ENCODE peak calls at places on chromosome 13, in seven cellular contexts. B is kidney epithelial cell, L is SK-N-SH, K is choroid plexus epithelial cell, V is B cell, G is dorsolateral prefrontal cortex, Z is astrocyte. Q is an unnamed sample.
A peak's percentile ranks its signal among the peaks of the same experiment; 100 is the strongest.

GRCh38 chr13:47459512-47459911 is 541.6 kb downstream of the SUCLA2 start:
- DNase-seq in B (no peak), L (peak; percentile 3), K (peak; percentile 68), V (no peak), G (no peak), Z (no peak), Q (peak; percentile 66)

GRCh38 chr13:35649162-35649561 is 172.7 kb upstream of the MAB21L1 start:
- DNase-seq in B (no peak), L (no peak), K (peak; percentile 10), V (no peak), G (no peak), Z (no peak), Q (peak; percentile 50)

GRCh38 chr13:52179925-52180324 is 20.5 kb upstream of the NEK3 start:
- DNase-seq in B (no peak), L (no peak), K (no peak), V (no peak), G (no peak), Z (no peak), Q (no peak)

GRCh38 chr13:44844786-44845185 is 144.5 kb downstream of the NUFIP1 start:
- DNase-seq in B (no peak), L (no peak), K (no peak), V (no peak), G (no peak), Z (no peak), Q (no peak)

GRCh38 chr13:104648291-104648690 is 1582.1 kb upstream of the SLC10A2 start:
- DNase-seq in B (no peak), L (no peak), K (no peak), V (no peak), G (no peak), Z (no peak), Q (no peak)

GRCh38 chr13:87810391-87810801 is 139.2 kb downstream of the SLITRK5 start:
- DNase-seq in B (no peak), L (no peak), K (no peak), V (no peak), G (no peak), Z (no peak), Q (no peak)

GRCh38 chr13:53439439-53440225 is 411.0 kb downstream of the OLFM4 start:
- DNase-seq in B (no peak), L (no peak), K (no peak), V (no peak), G (no peak), Z (no peak), Q (no peak)

GRCh38 chr13:45082964-45083363 is 37.3 kb upstream of the GTF2F2 start:
- DNase-seq in B (no peak), L (no peak), K (peak; percentile 13), V (no peak), G (no peak), Z (peak; percentile 70), Q (peak; percentile 72)

GRCh38 chr13:97967948-97968347 is 14.5 kb downstream of the IPO5 start:
- DNase-seq in B (no peak), L (no peak), K (peak; percentile 45), V (no peak), G (no peak), Z (peak; percentile 66), Q (peak; percentile 84)

GRCh38 chr13:86510792-86511191 is 711.6 kb upstream of the SLITRK6 start:
- DNase-seq in B (no peak), L (no peak), K (no peak), V (no peak), G (no peak), Z (no peak), Q (no peak)

GRCh38 chr13:27659466-27659865 is 37.8 kb downstream of the POLR1D start:
- DNase-seq in B (no peak), L (no peak), K (peak; percentile 45), V (no peak), G (no peak), Z (no peak), Q (no peak)

GRCh38 chr13:41995946-41996345 is 35.0 kb upstream of the VWA8 start:
- DNase-seq in B (peak; percentile 32), L (no peak), K (peak; percentile 64), V (no peak), G (no peak), Z (peak; percentile 89), Q (peak; percentile 58)

GRCh38 chr13:51619614-51620013 is 35.4 kb downstream of the WDFY2 start:
- DNase-seq in B (no peak), L (no peak), K (peak; percentile 54), V (no peak), G (no peak), Z (peak; percentile 75), Q (peak; percentile 88)

GRCh38 chr13:113410472-113411201 is 42.7 kb downstream of the ADPRHL1 start:
- DNase-seq in B (peak; percentile 74), L (no peak), K (peak; percentile 56), V (no peak), G (no peak), Z (peak; percentile 83), Q (peak; percentile 41)

GRCh38 chr13:74246398-74246975 is 112.3 kb upstream of the KLF12 start:
- DNase-seq in B (no peak), L (no peak), K (peak; percentile 71), V (no peak), G (no peak), Z (peak; percentile 49), Q (peak; percentile 64)

GRCh38 chr13:99709134-99709533 is 207.9 kb downstream of the TM9SF2 start:
- DNase-seq in B (no peak), L (no peak), K (no peak), V (no peak), G (no peak), Z (no peak), Q (no peak)

GRCh38 chr13:47076536-47076935 is 179.7 kb upstream of the HTR2A start:
- DNase-seq in B (no peak), L (no peak), K (no peak), V (no peak), G (no peak), Z (peak; percentile 8), Q (no peak)

GRCh38 chr13:26051231-26052135 is at the start of gene SHISA2:
- DNase-seq in B (no peak), L (peak; percentile 87), K (peak; percentile 79), V (no peak), G (no peak), Z (peak; percentile 49), Q (peak; percentile 19)

GRCh38 chr13:51271528-51272070 is 49.4 kb downstream of the FAM124A start:
- DNase-seq in B (no peak), L (no peak), K (no peak), V (no peak), G (no peak), Z (peak; percentile 20), Q (peak; percentile 45)

GRCh38 chr13:40992678-40993077 is 26.4 kb downstream of the ELF1 start:
- DNase-seq in B (no peak), L (peak; percentile 30), K (peak; percentile 33), V (no peak), G (no peak), Z (no peak), Q (peak; percentile 24)

GRCh38 chr13:74767031-74767430 is 632.8 kb upstream of the KLF12 start:
- DNase-seq in B (no peak), L (no peak), K (peak; percentile 78), V (no peak), G (no peak), Z (peak; percentile 45), Q (peak; percentile 79)

GRCh38 chr13:104553156-104553555 is 1486.9 kb upstream of the SLC10A2 start:
- DNase-seq in B (no peak), L (no peak), K (peak; percentile 62), V (no peak), G (no peak), Z (peak; percentile 78), Q (no peak)

GRCh38 chr13:26707122-26708006 is 53.2 kb downstream of the GPR12 start:
- DNase-seq in B (no peak), L (peak; percentile 77), K (peak; percentile 82), V (no peak), G (peak; percentile 71), Z (peak; percentile 16), Q (peak; percentile 64)

GRCh38 chr13:91946498-91947070 is 548.2 kb downstream of the GPC5 start:
- DNase-seq in B (peak; percentile 1), L (peak; percentile 63), K (peak; percentile 62), V (no peak), G (no peak), Z (peak; percentile 2), Q (peak; percentile 0)

GRCh38 chr13:72696590-72696989 is 30.8 kb downstream of the MZT1 start:
- DNase-seq in B (no peak), L (peak; percentile 11), K (peak; percentile 40), V (no peak), G (no peak), Z (peak; percentile 10), Q (peak; percentile 41)

GRCh38 chr13:97329331-97329730 is 104.6 kb upstream of the RAP2A start:
- DNase-seq in B (no peak), L (no peak), K (peak; percentile 72), V (no peak), G (no peak), Z (peak; percentile 21), Q (peak; percentile 47)

GRCh38 chr13:113367020-113367560 is 3.2 kb upstream of the GRTP1 start:
- DNase-seq in B (no peak), L (no peak), K (no peak), V (no peak), G (no peak), Z (no peak), Q (no peak)

GRCh38 chr13:28575200-28575599 is 80.3 kb upstream of the FLT1 start:
- DNase-seq in B (no peak), L (no peak), K (no peak), V (no peak), G (no peak), Z (no peak), Q (no peak)

GRCh38 chr13:69970521-69970920 is 137.1 kb upstream of the ATXN8OS start:
- DNase-seq in B (peak; percentile 4), L (no peak), K (no peak), V (no peak), G (no peak), Z (peak; percentile 5), Q (no peak)

GRCh38 chr13:50268500-50268899 is 253.3 kb downstream of the KCNRG start:
- DNase-seq in B (no peak), L (peak; percentile 14), K (peak; percentile 38), V (no peak), G (no peak), Z (no peak), Q (peak; percentile 44)
- TF ChIP-seq CTCF in B (no peak), L (peak; percentile 39), K (peak; percentile 39), V (no peak), G (no peak), Z (no peak), Q (peak; percentile 18)

GRCh38 chr13:107144432-107144831 is 576.5 kb upstream of the ARGLU1 start:
- DNase-seq in B (no peak), L (no peak), K (peak; percentile 48), V (no peak), G (no peak), Z (peak; percentile 4), Q (no peak)
- TF ChIP-seq CTCF in B (peak; percentile 22), L (peak; percentile 37), K (no peak), V (no peak), G (peak; percentile 41), Z (peak; percentile 16), Q (no peak)

GRCh38 chr13:21849323-21849722 is 178.4 kb downstream of the FGF9 start:
- DNase-seq in B (no peak), L (peak; percentile 26), K (peak; percentile 0), V (no peak), G (no peak), Z (no peak), Q (peak; percentile 3)
- TF ChIP-seq CTCF in B (peak; percentile 54), L (peak; percentile 44), K (peak; percentile 21), V (peak; percentile 67), G (peak; percentile 35), Z (no peak), Q (no peak)

DNA sequence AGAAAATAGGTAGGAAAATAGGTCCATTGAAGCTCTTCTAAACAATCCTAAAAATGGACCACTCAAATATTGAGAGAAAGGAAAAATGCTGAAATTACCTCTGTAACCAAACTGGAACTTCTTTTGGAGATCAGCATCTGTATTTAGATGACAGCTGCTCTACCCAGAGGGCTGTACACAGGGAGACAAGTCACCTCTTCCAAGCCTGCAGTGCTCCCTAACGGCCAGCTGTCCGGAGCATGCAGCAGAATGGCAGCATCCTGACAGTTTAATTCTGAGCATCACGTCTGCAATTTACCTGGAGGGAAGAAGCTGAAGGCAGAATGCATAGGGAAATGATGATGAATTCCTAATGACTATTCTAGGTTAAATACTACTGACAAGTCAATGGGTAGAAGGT is 62.8 kb upstream of the DIAPH3 start:
- DNase-seq in B (no peak), L (peak; percentile 57), K (peak; percentile 68), V (no peak), G (no peak), Z (peak; percentile 2), Q (peak; percentile 25)
- TF ChIP-seq CTCF in B (peak; percentile 48), L (peak; percentile 50), K (peak; percentile 71), V (no peak), G (no peak), Z (peak; percentile 16), Q (no peak)